ENCODE peak calls at places on chromosomes 3 and 15, in eight cellular contexts. O, D, I, U, J, M, G and K are unnamed samples.

GRCh38 chr3:152196782-152197181 is 71.9 kb upstream of the MBNL1 start:
- DNase-seq in O (peak; percentile 80), D (no peak), I (no peak), U (no peak), J (no peak), M (peak; percentile 80), G (no peak), K (no peak)

GRCh38 chr3:44359146-44359751 is 20.7 kb downstream of the TCAIM start:
- DNase-seq in O (no peak), D (no peak), I (no peak), U (no peak), J (no peak), M (no peak), G (no peak), K (no peak)

GRCh38 chr15:62841269-62841628 is 201.3 kb upstream of the TPM1 start:
- DNase-seq in O (no peak), D (no peak), I (no peak), U (no peak), J (no peak), M (no peak), G (no peak), K (no peak)

GRCh38 chr3:50165388-50166308 is 10.5 kb downstream of the SEMA3F start:
- DNase-seq in O (no peak), D (peak; percentile 17), I (no peak), U (peak; percentile 44), J (no peak), M (no peak), G (no peak), K (peak; percentile 68)

GRCh38 chr3:125141596-125142417 is 70.7 kb downstream of the SLC12A8 start:
- DNase-seq in O (peak; percentile 69), D (no peak), I (peak; percentile 42), U (peak; percentile 78), J (peak; percentile 87), M (peak; percentile 96), G (no peak), K (no peak)

GRCh38 chr3:112638327-112639020 is 2.5 kb downstream of the CCDC80 start:
- DNase-seq in O (no peak), D (no peak), I (no peak), U (peak; percentile 45), J (no peak), M (no peak), G (no peak), K (no peak)

GRCh38 chr15:57196865-57197264 is 179.4 kb upstream of the CGNL1 start:
- DNase-seq in O (no peak), D (no peak), I (peak; percentile 27), U (no peak), J (no peak), M (no peak), G (no peak), K (no peak)

GRCh38 chr3:65020780-65021179 is 333.0 kb upstream of the ADAMTS9 start:
- DNase-seq in O (no peak), D (no peak), I (no peak), U (no peak), J (no peak), M (no peak), G (no peak), K (no peak)

GRCh38 chr3:156762631-156763185 is 63.4 kb upstream of the LEKR1 start:
- DNase-seq in O (no peak), D (no peak), I (peak; percentile 41), U (no peak), J (no peak), M (no peak), G (no peak), K (peak; percentile 93)

GRCh38 chr3:131543714-131544113 is 40.9 kb upstream of the MRPL3 start:
- DNase-seq in O (no peak), D (peak; percentile 27), I (peak; percentile 71), U (peak; percentile 75), J (no peak), M (no peak), G (no peak), K (peak; percentile 92)

GRCh38 chr3:78647735-78648134 is 1120.1 kb downstream of the ROBO1 start:
- DNase-seq in O (no peak), D (no peak), I (peak; percentile 48), U (no peak), J (no peak), M (no peak), G (no peak), K (no peak)

GRCh38 chr15:71400347-71400746 is 285.1 kb downstream of the THSD4 start:
- DNase-seq in O (no peak), D (no peak), I (no peak), U (no peak), J (no peak), M (no peak), G (no peak), K (peak; percentile 14)

GRCh38 chr3:49719214-49719884 is at the start of gene AMIGO3:
- DNase-seq in O (peak; percentile 70), D (peak; percentile 97), I (peak; percentile 96), U (peak; percentile 95), J (peak; percentile 98), M (peak; percentile 92), G (peak; percentile 96), K (peak; percentile 93)

GRCh38 chr3:69791919-69792399 is 52.7 kb downstream of the MITF start:
- DNase-seq in O (peak; percentile 8), D (no peak), I (peak; percentile 41), U (no peak), J (no peak), M (no peak), G (no peak), K (peak; percentile 68)

GRCh38 chr3:141305436-141305835 is 62.9 kb upstream of the ZBTB38 start:
- DNase-seq in O (peak; percentile 23), D (no peak), I (peak; percentile 45), U (no peak), J (no peak), M (peak; percentile 37), G (peak; percentile 43), K (peak; percentile 73)

GRCh38 chr3:28286595-28286994 is 45.2 kb downstream of the CMC1 start:
- DNase-seq in O (peak; percentile 56), D (no peak), I (peak; percentile 25), U (no peak), J (no peak), M (peak; percentile 37), G (peak; percentile 15), K (peak; percentile 62)

GRCh38 chr3:52028572-52028971 is 27.8 kb downstream of the DUSP7 start:
- DNase-seq in O (no peak), D (no peak), I (peak; percentile 52), U (peak; percentile 83), J (no peak), M (no peak), G (no peak), K (peak; percentile 77)

DNA sequence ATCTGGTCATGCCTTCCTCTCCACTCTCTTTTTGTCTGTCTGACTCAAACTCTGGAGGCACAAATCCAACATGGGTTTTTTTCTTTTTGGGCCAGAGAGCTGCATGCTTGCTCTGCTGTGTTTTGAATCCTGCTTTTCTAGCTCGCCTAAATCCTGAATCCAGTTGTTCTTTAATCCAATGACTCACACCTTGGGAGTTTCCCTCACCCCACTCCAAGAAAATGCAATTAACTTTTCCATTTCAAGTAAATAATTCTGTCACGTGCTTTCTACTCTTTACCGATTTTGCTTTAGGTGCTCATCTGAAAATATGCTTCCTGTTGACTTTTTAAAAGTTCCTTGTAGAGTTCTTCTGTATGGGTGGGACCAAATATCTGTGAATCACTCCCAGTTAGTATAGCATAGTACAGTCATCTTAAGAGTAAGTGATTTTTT is 47.6 kb downstream of the SLMAP start:
- DNase-seq in O (no peak), D (peak; percentile 33), I (peak; percentile 97), U (no peak), J (no peak), M (no peak), G (peak; percentile 52), K (peak; percentile 85)
- H3K4me3 ChIP-seq in O (no peak overlapping the region), D (no peak overlapping the region), I (no peak overlapping the region), U (no peak overlapping the region), J (no peak overlapping the region), M (no peak overlapping the region), G (peak overlapping the region; percentile 18), K (peak overlapping the region; percentile 45)

GRCh38 chr3:183502782-183503181 is 52.7 kb downstream of the KLHL6 start:
- DNase-seq in O (no peak), D (no peak), I (peak; percentile 40), U (no peak), J (no peak), M (no peak), G (no peak), K (no peak)
- TF ChIP-seq CTCF in O (no peak), D (peak; percentile 13), I (peak; percentile 30), U (peak; percentile 35), J (peak; percentile 25), M (no peak), G (peak; percentile 38), K (peak; percentile 7)

GRCh38 chr3:155738580-155739076 is 6.2 kb downstream of the PLCH1 start:
- DNase-seq in O (no peak), D (no peak), I (no peak), U (no peak), J (no peak), M (no peak), G (no peak), K (no peak)
- H3K4me3 ChIP-seq in O (no peak overlapping the region), D (no peak overlapping the region), I (no peak overlapping the region), U (no peak overlapping the region), J (peak overlapping the region; percentile 27), M (no peak overlapping the region), G (peak overlapping the region; percentile 51), K (no peak overlapping the region)

DNA sequence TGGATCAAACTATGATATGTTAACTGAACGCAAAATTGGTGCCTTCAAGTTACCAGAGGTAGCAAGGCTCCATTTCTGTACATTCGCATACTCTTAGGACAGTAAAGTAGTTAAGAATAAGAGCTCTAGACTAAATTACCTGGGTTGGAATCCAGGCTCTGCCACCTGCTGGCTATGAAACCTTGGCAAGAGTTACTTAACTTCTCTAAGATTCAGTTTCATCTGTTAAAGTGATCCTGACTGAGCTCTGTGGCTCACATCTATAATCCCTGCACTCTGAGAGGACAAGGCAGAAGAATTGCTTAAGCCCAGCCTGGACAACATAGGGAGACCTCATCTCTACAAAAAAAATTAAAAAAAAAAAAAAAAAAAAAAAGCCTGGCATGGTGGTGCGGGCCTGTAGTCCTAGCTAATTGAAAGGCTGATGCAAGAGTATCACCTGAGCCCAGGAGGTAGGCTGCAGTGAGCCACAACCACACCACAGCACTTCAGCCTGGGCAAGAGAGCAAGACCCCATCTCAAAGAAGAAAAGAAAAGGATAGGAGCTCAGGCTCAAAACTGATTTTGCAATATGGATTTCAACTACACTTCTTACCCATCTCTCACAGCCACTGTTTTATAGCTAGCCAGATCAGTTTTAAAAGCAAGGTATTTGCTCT is 21.3 kb downstream of the GSK3B start:
- DNase-seq in O (no peak), D (no peak), I (peak; percentile 32), U (no peak), J (no peak), M (peak; percentile 35), G (no peak), K (no peak)
- TF ChIP-seq CTCF in O (no peak), D (no peak), I (peak; percentile 40), U (no peak), J (no peak), M (no peak), G (peak; percentile 12), K (no peak)